ENCODE peak calls at places on chromosomes 7 and 10, in ten cellular contexts. M is ELR; L is fibroblast of the aortic adventitia; T is cerebellar cortex; G is EH; U is hippocampal formation; J is adipocyte; R is activated naive CD8-positive, alpha-beta T cell treated with anti-CD3 and anti-CD28 coated beads for 36 hours; Y is midbrain; Z is cardiac muscle cell. A is an unnamed sample.

GRCh38 chr10:89332092-89332633 is 4.4 kb downstream of the IFIT3 start:
- DNase-seq in T (no peak), L (peak; percentile 82), Y (peak; percentile 69), Z (peak; percentile 79), U (no peak), J (peak; percentile 84), R (peak; percentile 40), M (peak; percentile 76), G (peak; percentile 86), A (no peak)

GRCh38 chr10:102650655-102651454 is 6.6 kb downstream of the TRIM8 start:
- DNase-seq in L (no peak), J (no peak), R (no peak), Y (no peak), U (no peak), T (no peak), G (no peak), Z (no peak), M (no peak), A (no peak)

GRCh38 chr7:131106681-131107342 is 220.9 kb upstream of the MKLN1 start:
- DNase-seq in L (no peak), T (peak; percentile 56), Z (no peak), M (peak; percentile 58), J (peak; percentile 55), G (peak; percentile 46), U (peak; percentile 50), R (peak; percentile 61), Y (peak; percentile 76), A (peak; percentile 65)

GRCh38 chr10:5890519-5890878 is 456 bp downstream of the FBH1 start:
- DNase-seq in L (no peak), T (no peak), Z (peak; percentile 18), U (no peak), G (peak; percentile 35), M (peak; percentile 48), R (peak; percentile 39), J (peak; percentile 60), Y (no peak), A (peak; percentile 74)

GRCh38 chr7:36280840-36281812 is 108.5 kb upstream of the ANLN start:
- DNase-seq in Y (peak; percentile 81), J (peak; percentile 87), R (no peak), Z (peak; percentile 79), G (peak; percentile 80), L (peak; percentile 75), U (peak; percentile 76), T (peak; percentile 69), M (peak; percentile 92), A (peak; percentile 93)

GRCh38 chr10:130989670-130990247 is 321.8 kb downstream of the TCERG1L start:
- DNase-seq in U (no peak), Z (no peak), R (no peak), G (no peak), J (no peak), T (peak; percentile 41), M (no peak), L (no peak), Y (no peak), A (no peak)

GRCh38 chr10:132927824-132928223 is 14.5 kb downstream of the CFAP46 start:
- DNase-seq in L (no peak), R (no peak), Z (no peak), G (no peak), U (no peak), Y (no peak), T (no peak), M (no peak), J (no peak), A (no peak)

GRCh38 chr10:132762267-132762666 is 23.7 kb downstream of the NKX6-2 start:
- DNase-seq in Z (no peak), G (no peak), R (peak; percentile 30), L (no peak), T (no peak), Y (no peak), J (no peak), U (no peak), M (no peak), A (no peak)

GRCh38 chr7:142717453-142717852 is 31.8 kb upstream of the PRSS1 start:
- DNase-seq in U (no peak), M (no peak), J (no peak), L (no peak), Y (no peak), G (no peak), R (no peak), Z (no peak), T (no peak), A (no peak)

GRCh38 chr7:126001344-126001743 is 1071.7 kb upstream of the POT1 start:
- DNase-seq in G (no peak), U (no peak), J (no peak), Y (no peak), Z (no peak), R (no peak), L (no peak), T (no peak), M (no peak), A (no peak)

GRCh38 chr7:124856299-124856888 is 73.2 kb downstream of the POT1 start:
- DNase-seq in J (peak; percentile 80), T (peak; percentile 61), Y (peak; percentile 59), Z (peak; percentile 56), L (peak; percentile 64), M (peak; percentile 57), G (peak; percentile 50), R (no peak), U (no peak), A (peak; percentile 81)

GRCh38 chr10:69703766-69704191 is 73.7 kb downstream of the FAM241B start:
- DNase-seq in T (no peak), L (peak; percentile 67), J (peak; percentile 84), Z (peak; percentile 85), G (peak; percentile 96), M (peak; percentile 94), Y (no peak), U (no peak), R (no peak), A (peak; percentile 24)

GRCh38 chr10:60978287-60979115 is 34.5 kb upstream of the RHOBTB1 start:
- DNase-seq in U (peak; percentile 28), Y (peak; percentile 47), Z (no peak), G (peak; percentile 65), M (peak; percentile 85), L (peak; percentile 13), T (no peak), J (no peak), R (no peak), A (peak; percentile 55)

GRCh38 chr7:129882531-129882930 is 70.2 kb downstream of the UBE2H start:
- DNase-seq in G (peak; percentile 74), Z (no peak), U (no peak), J (peak; percentile 34), Y (no peak), L (peak; percentile 37), R (no peak), T (no peak), M (peak; percentile 75), A (peak; percentile 37)

GRCh38 chr10:118362103-118362502 is 20.0 kb upstream of the FAM204A start:
- DNase-seq in Y (no peak), G (no peak), T (no peak), J (no peak), R (no peak), M (peak; percentile 43), Z (no peak), U (no peak), L (no peak), A (peak; percentile 32)

GRCh38 chr7:37432240-37432917 is 16.3 kb downstream of the ELMO1 start:
- DNase-seq in M (no peak), Z (no peak), G (no peak), Y (no peak), R (peak; percentile 41), T (no peak), J (no peak), U (no peak), L (no peak), A (no peak)

GRCh38 chr10:52312999-52313349 is 1.1 kb upstream of the DKK1 start:
- DNase-seq in G (no peak), R (no peak), Z (peak; percentile 40), T (no peak), M (no peak), U (no peak), L (peak; percentile 8), J (no peak), Y (no peak), A (no peak)

A was measured in RKO.